ENCODE peak calls at places on chromosomes 3 and 15, in seven cellular contexts. One of them, this sample, is unnamed.
A peak's percentile ranks its signal among the peaks of the same experiment; 100 is the strongest.

GRCh38 chr3:158842946-158843345 is 41.1 kb downstream of the MFSD1 start:
- DNase-seq in lower lobe of right lung: no peak
- DNase-seq in breast epithelium: no peak
- DNase-seq in H9: no peak
- DNase-seq in pancreas: no peak
- DNase-seq in heart left ventricle: no peak
- DNase-seq in A549: no peak
- DNase-seq in this sample: no peak

GRCh38 chr15:57301307-57301706 is 75.0 kb upstream of the CGNL1 start:
- DNase-seq in pancreas: no peak
- DNase-seq in breast epithelium: no peak
- DNase-seq in lower lobe of right lung: no peak
- DNase-seq in A549: no peak
- DNase-seq in heart left ventricle: no peak
- DNase-seq in H9: no peak
- DNase-seq in this sample: no peak

GRCh38 chr15:101054116-101054515 is 135.0 kb downstream of the LRRK1 start:
- DNase-seq in breast epithelium: no peak
- DNase-seq in H9: no peak
- DNase-seq in lower lobe of right lung: no peak
- DNase-seq in heart left ventricle: no peak
- DNase-seq in pancreas: no peak
- DNase-seq in A549: no peak
- DNase-seq in this sample: no peak

GRCh38 chr15:83282859-83283812 is 1.3 kb downstream of the BNC1 start:
- DNase-seq in breast epithelium: no peak
- DNase-seq in lower lobe of right lung: no peak
- DNase-seq in pancreas: peak; percentile 68
- DNase-seq in A549: no peak
- DNase-seq in heart left ventricle: peak; percentile 19
- DNase-seq in H9: peak; percentile 53
- DNase-seq in this sample: no peak

GRCh38 chr3:112773864-112774263 is 72.8 kb downstream of the CD200R1L start:
- DNase-seq in A549: peak; percentile 28
- DNase-seq in H9: no peak
- DNase-seq in pancreas: no peak
- DNase-seq in lower lobe of right lung: peak; percentile 51
- DNase-seq in heart left ventricle: no peak
- DNase-seq in breast epithelium: peak; percentile 26
- DNase-seq in this sample: peak; percentile 15

GRCh38 chr3:189790658-189791057 is 159.5 kb downstream of the TP63 start:
- DNase-seq in heart left ventricle: no peak
- DNase-seq in H9: no peak
- DNase-seq in breast epithelium: no peak
- DNase-seq in lower lobe of right lung: no peak
- DNase-seq in A549: no peak
- DNase-seq in pancreas: no peak
- DNase-seq in this sample: no peak

GRCh38 chr15:89429023-89429422 is 67.4 kb downstream of the RHCG start:
- DNase-seq in lower lobe of right lung: no peak
- DNase-seq in breast epithelium: no peak
- DNase-seq in heart left ventricle: no peak
- DNase-seq in pancreas: no peak
- DNase-seq in H9: no peak
- DNase-seq in A549: no peak
- DNase-seq in this sample: no peak

GRCh38 chr3:168914662-168915061 is 748.9 kb downstream of the MECOM start:
- DNase-seq in A549: no peak
- DNase-seq in lower lobe of right lung: no peak
- DNase-seq in pancreas: no peak
- DNase-seq in H9: no peak
- DNase-seq in breast epithelium: no peak
- DNase-seq in heart left ventricle: no peak
- DNase-seq in this sample: no peak

GRCh38 chr15:60362318-60363023 is 35.3 kb downstream of the ANXA2 start:
- DNase-seq in A549: peak; percentile 64
- DNase-seq in H9: no peak
- DNase-seq in lower lobe of right lung: no peak
- DNase-seq in pancreas: no peak
- DNase-seq in heart left ventricle: no peak
- DNase-seq in breast epithelium: no peak
- DNase-seq in this sample: no peak

GRCh38 chr3:196096382-196096953 is 14.6 kb upstream of the TFRC start:
- DNase-seq in heart left ventricle: peak; percentile 60
- DNase-seq in breast epithelium: peak; percentile 31
- DNase-seq in pancreas: no peak
- DNase-seq in H9: no peak
- DNase-seq in lower lobe of right lung: no peak
- DNase-seq in A549: no peak
- DNase-seq in this sample: peak; percentile 67

GRCh38 chr3:154304116-154304786 is 20.0 kb downstream of the DHX36 start:
- DNase-seq in pancreas: no peak
- DNase-seq in H9: no peak
- DNase-seq in heart left ventricle: no peak
- DNase-seq in A549: no peak
- DNase-seq in breast epithelium: no peak
- DNase-seq in lower lobe of right lung: no peak
- DNase-seq in this sample: no peak
- H3K27ac ChIP-seq in pancreas: no peak overlapping the region
- H3K27ac ChIP-seq in H9: no peak overlapping the region
- H3K27ac ChIP-seq in heart left ventricle: no peak overlapping the region
- H3K27ac ChIP-seq in A549: no peak overlapping the region
- H3K27ac ChIP-seq in breast epithelium: no peak overlapping the region
- H3K27ac ChIP-seq in lower lobe of right lung: no peak overlapping the region
- H3K27ac ChIP-seq in this sample: no peak overlapping the region

GRCh38 chr3:64143399-64144130 is 81.7 kb downstream of the PRICKLE2 start:
- DNase-seq in pancreas: no peak
- DNase-seq in heart left ventricle: no peak
- DNase-seq in A549: no peak
- DNase-seq in H9: no peak
- DNase-seq in lower lobe of right lung: no peak
- DNase-seq in breast epithelium: no peak
- DNase-seq in this sample: no peak
- H3K4me1 ChIP-seq in pancreas: no peaks in the 10 kb centered on the region
- H3K4me1 ChIP-seq in heart left ventricle: peaks cover 18% of the 10 kb centered on the region
- H3K4me1 ChIP-seq in A549: peaks cover 26% of the 10 kb centered on the region
- H3K4me1 ChIP-seq in H9: peaks cover 5% of the 10 kb centered on the region
- H3K4me1 ChIP-seq in lower lobe of right lung: peaks cover 3% of the 10 kb centered on the region
- H3K4me1 ChIP-seq in breast epithelium: peaks cover 6% of the 10 kb centered on the region
- H3K4me1 ChIP-seq in this sample: no peaks in the 10 kb centered on the region

GRCh38 chr15:64137226-64137833 is 14.2 kb upstream of the SNX22 start:
- DNase-seq in pancreas: no peak
- DNase-seq in H9: no peak
- DNase-seq in heart left ventricle: no peak
- DNase-seq in A549: no peak
- DNase-seq in breast epithelium: no peak
- DNase-seq in lower lobe of right lung: no peak
- DNase-seq in this sample: no peak
- TF ChIP-seq CTCF in pancreas: no peak
- TF ChIP-seq CTCF in H9: no peak
- TF ChIP-seq CTCF in heart left ventricle: no peak
- TF ChIP-seq CTCF in A549: no peak
- TF ChIP-seq CTCF in breast epithelium: no peak
- TF ChIP-seq CTCF in lower lobe of right lung: no peak
- TF ChIP-seq CTCF in this sample: no peak

GRCh38 chr15:80095959-80096358 is 36.5 kb downstream of the ZFAND6 start:
- DNase-seq in breast epithelium: no peak
- DNase-seq in heart left ventricle: no peak
- DNase-seq in lower lobe of right lung: no peak
- DNase-seq in H9: no peak
- DNase-seq in A549: no peak
- DNase-seq in pancreas: no peak
- DNase-seq in this sample: no peak
- H3K27ac ChIP-seq in breast epithelium: no peak overlapping the region
- H3K27ac ChIP-seq in heart left ventricle: no peak overlapping the region
- H3K27ac ChIP-seq in lower lobe of right lung: no peak overlapping the region
- H3K27ac ChIP-seq in H9: no peak overlapping the region
- H3K27ac ChIP-seq in A549: no peak overlapping the region
- H3K27ac ChIP-seq in pancreas: no peak overlapping the region
- H3K27ac ChIP-seq in this sample: no peak overlapping the region

GRCh38 chr3:100044369-100044768 is 69.9 kb downstream of the FILIP1L start:
- DNase-seq in breast epithelium: no peak
- DNase-seq in lower lobe of right lung: no peak
- DNase-seq in pancreas: no peak
- DNase-seq in heart left ventricle: no peak
- DNase-seq in H9: no peak
- DNase-seq in A549: no peak
- DNase-seq in this sample: no peak
- H3K4me1 ChIP-seq in breast epithelium: peaks cover 7% of the 10 kb centered on the region
- H3K4me1 ChIP-seq in lower lobe of right lung: peaks cover 57% of the 10 kb centered on the region
- H3K4me1 ChIP-seq in pancreas: peaks cover 35% of the 10 kb centered on the region
- H3K4me1 ChIP-seq in heart left ventricle: peaks cover 73% of the 10 kb centered on the region
- H3K4me1 ChIP-seq in H9: peaks cover 2% of the 10 kb centered on the region
- H3K4me1 ChIP-seq in A549: peaks cover 69% of the 10 kb centered on the region
- H3K4me1 ChIP-seq in this sample: peaks cover 57% of the 10 kb centered on the region